ENCODE peak calls at places on chromosomes 11 and 22, in eight cellular contexts. Z is mucosa of gallbladder; O is SJSA1; D is choroid plexus epithelial cell; N is activated naive CD4-positive, alpha-beta T cell treated with anti-CD3 and anti-CD28 coated beads, Interleukin-2, amount 10 ng/mL, durations not matched to agents 7 days and 5 days; R is effector memory CD4-positive, alpha-beta T cell; U is AG04450; Q is stimulated activated CD4-positive, alpha-beta T cell treated with anti-CD3 and anti-CD28 coated beads, Interleukin-1b, Interleukin-23, amount 100 ng/mL, for 1 hour. I is an unnamed sample.

GRCh38 chr11:112355726-112356125 is 95.1 kb upstream of the PLET1 start:
- DNase-seq in Z (no peak), O (no peak), D (peak; percentile 47), N (no peak), R (no peak), U (no peak), Q (no peak), I (no peak)

GRCh38 chr22:37275134-37275533 is 7.2 kb upstream of the CYTH4 start:
- DNase-seq in Z (no peak), O (no peak), D (no peak), N (no peak), R (no peak), U (no peak), Q (no peak), I (no peak)

GRCh38 chr22:32837142-32837541 is 35.6 kb downstream of the TIMP3 start:
- DNase-seq in Z (no peak), O (no peak), D (no peak), N (no peak), R (no peak), U (no peak), Q (no peak), I (no peak)

GRCh38 chr11:93054881-93055280 is 85.4 kb downstream of the MTNR1B start:
- DNase-seq in Z (no peak), O (peak; percentile 83), D (peak; percentile 99), N (no peak), R (no peak), U (peak; percentile 91), Q (no peak), I (peak; percentile 93)

GRCh38 chr22:46823654-46824053 is 61.2 kb downstream of the TBC1D22A start:
- DNase-seq in Z (no peak), O (no peak), D (no peak), N (no peak), R (no peak), U (no peak), Q (no peak), I (no peak)

GRCh38 chr11:134343646-134344045 is 11.9 kb downstream of the GLB1L2 start:
- DNase-seq in Z (no peak), O (no peak), D (no peak), N (peak; percentile 3), R (no peak), U (no peak), Q (no peak), I (no peak)

GRCh38 chr11:63905179-63905578 is 11.8 kb downstream of the RCOR2 start:
- DNase-seq in Z (no peak), O (no peak), D (no peak), N (no peak), R (no peak), U (no peak), Q (no peak), I (no peak)

GRCh38 chr22:45284705-45285305 is at the start of gene UPK3A:
- DNase-seq in Z (peak; percentile 76), O (no peak), D (no peak), N (peak; percentile 71), R (peak; percentile 42), U (no peak), Q (peak; percentile 39), I (peak; percentile 29)

GRCh38 chr11:8709002-8709672 is 26.5 kb downstream of the RPL27A start:
- DNase-seq in Z (peak; percentile 75), O (peak; percentile 78), D (no peak), N (no peak), R (no peak), U (peak; percentile 94), Q (no peak), I (no peak)

GRCh38 chr11:133576351-133576750 is 44.0 kb upstream of the OPCML start:
- DNase-seq in Z (no peak), O (no peak), D (no peak), N (no peak), R (no peak), U (no peak), Q (no peak), I (no peak)

GRCh38 chr11:66438009-66438503 is 592 bp downstream of the MRPL11 start:
- DNase-seq in Z (no peak), O (no peak), D (no peak), N (no peak), R (no peak), U (no peak), Q (no peak), I (no peak)

GRCh38 chr11:86162257-86162656 is 82.3 kb upstream of the EED start:
- DNase-seq in Z (peak; percentile 64), O (peak; percentile 24), D (peak; percentile 87), N (no peak), R (no peak), U (peak; percentile 58), Q (no peak), I (peak; percentile 87)

GRCh38 chr11:92332986-92333385 is 108.4 kb downstream of the FAT3 start:
- DNase-seq in Z (no peak), O (no peak), D (peak; percentile 64), N (no peak), R (no peak), U (peak; percentile 42), Q (no peak), I (peak; percentile 30)

GRCh38 chr11:102047305-102047924 is at the start of gene CFAP300:
- DNase-seq in Z (peak; percentile 88), O (peak; percentile 59), D (peak; percentile 81), N (peak; percentile 64), R (peak; percentile 6), U (no peak), Q (peak; percentile 11), I (peak; percentile 81)

GRCh38 chr11:12120031-12121008 is 9.9 kb downstream of the MICAL2 start:
- DNase-seq in Z (no peak), O (no peak), D (no peak), N (no peak), R (no peak), U (no peak), Q (no peak), I (peak; percentile 54)

GRCh38 chr22:50032941-50033601 is 20.5 kb upstream of the IL17REL start:
- DNase-seq in Z (no peak), O (no peak), D (no peak), N (no peak), R (no peak), U (no peak), Q (no peak), I (no peak)

GRCh38 chr11:57312511-57313021 is 12.2 kb downstream of the TNKS1BP1 start:
- DNase-seq in Z (no peak), O (no peak), D (no peak), N (no peak), R (no peak), U (no peak), Q (no peak), I (no peak)

GRCh38 chr22:50326959-50327710 is at the start of gene DENND6B:
- DNase-seq in Z (peak; percentile 81), O (peak; percentile 87), D (peak; percentile 72), N (peak; percentile 74), R (peak; percentile 35), U (peak; percentile 33), Q (peak; percentile 49), I (peak; percentile 69)